ENCODE peak calls at places on chromosome 3, in eight cellular contexts. Z is GM23338, Q is MM.1S, J is PC-3, C is OCI-LY7, L is GM23248, H is neural progenitor cell, E is HCT116. U is an unnamed sample.

GRCh38 chr3:141454906-141455602 is 31.8 kb upstream of the RASA2 start:
- DNase-seq in H (peak), C (peak), Z (peak), E (peak), L (peak), Q (peak), J (peak), U (peak)

GRCh38 chr3:123348471-123349200 is 100.3 kb downstream of the ADCY5 start:
- DNase-seq in J (no peak), Z (no peak), H (no peak), E (no peak), L (no peak), Q (no peak), C (no peak), U (no peak)

GRCh38 chr3:39101022-39101689 is 6.3 kb downstream of the GORASP1 start:
- DNase-seq in E (no peak), Q (peak), C (peak), H (peak), L (peak), J (peak), Z (peak), U (peak)

GRCh38 chr3:114035146-114035545 is 21.2 kb downstream of the CCDC191 start:
- DNase-seq in J (peak), E (no peak), H (no peak), L (peak), C (no peak), Z (no peak), Q (no peak), U (no peak)

GRCh38 chr3:139286825-139287224 is 57.0 kb upstream of the MRPS22 start:
- DNase-seq in L (no peak), J (no peak), C (no peak), H (no peak), Q (no peak), Z (no peak), E (no peak), U (no peak)

GRCh38 chr3:72423643-72424042 is 424.6 kb downstream of the SHQ1 start:
- DNase-seq in L (no peak), C (no peak), E (no peak), H (no peak), J (no peak), Q (no peak), Z (no peak), U (no peak)

GRCh38 chr3:112604536-112604935 is 36.4 kb downstream of the CCDC80 start:
- DNase-seq in L (peak), C (no peak), J (peak), Q (peak), H (no peak), Z (no peak), E (no peak), U (no peak)

GRCh38 chr3:77038928-77039605 is 832 bp upstream of the ROBO2 start:
- DNase-seq in C (no peak), Q (no peak), J (no peak), L (peak), Z (peak), E (no peak), H (peak), U (peak)

GRCh38 chr3:31946484-31947081 is 34.5 kb downstream of the OSBPL10 start:
- DNase-seq in E (no peak), Q (no peak), H (no peak), J (peak), C (peak), L (no peak), Z (peak), U (no peak)

GRCh38 chr3:42730294-42730693 is 27.7 kb upstream of the HHATL start:
- DNase-seq in J (no peak), L (no peak), Q (no peak), E (no peak), Z (no peak), C (no peak), H (no peak), U (no peak)

GRCh38 chr3:69200384-69201068 is 78.1 kb upstream of the LMOD3 start:
- DNase-seq in Z (peak), Q (peak), C (no peak), E (no peak), L (no peak), H (peak), J (peak), U (peak)

GRCh38 chr3:58175429-58176184 is 35.2 kb downstream of the DNASE1L3 start:
- DNase-seq in J (no peak), H (peak), C (no peak), Z (peak), L (peak), Q (no peak), E (no peak), U (peak)

GRCh38 chr3:27279153-27279552 is 90.0 kb downstream of the NEK10 start:
- DNase-seq in C (no peak), Q (peak), J (peak), Z (peak), E (no peak), H (peak), L (peak), U (peak)

DNA sequence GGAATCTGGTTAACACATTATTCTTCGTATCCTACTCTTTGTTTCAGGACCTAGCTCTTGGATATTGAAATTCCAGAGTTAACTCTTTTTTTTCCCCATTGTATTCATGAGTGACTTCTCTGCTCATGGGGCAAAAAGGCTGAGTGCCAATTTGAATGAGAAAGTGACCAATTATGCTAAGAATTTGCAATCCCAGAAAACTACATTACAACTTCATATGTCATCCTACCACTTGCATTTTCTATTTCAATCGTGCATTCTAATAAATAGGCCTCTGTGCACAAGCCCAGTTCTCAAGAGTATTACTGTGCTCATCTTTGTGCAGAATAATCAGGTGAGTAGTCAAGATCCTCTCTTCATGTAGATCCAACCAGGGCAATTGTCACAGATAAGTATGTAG is 537.8 kb downstream of the OTOL1 start:
- DNase-seq in C (no peak), Q (no peak), Z (no peak), J (peak), E (no peak), L (peak), H (no peak), U (no peak)
- TF ChIP-seq EZH2phosphoT487 in C (no peak), Q (no peak), Z (no peak), J (no peak), E (no peak), L (no peak), H (no peak), U (no peak)

DNA sequence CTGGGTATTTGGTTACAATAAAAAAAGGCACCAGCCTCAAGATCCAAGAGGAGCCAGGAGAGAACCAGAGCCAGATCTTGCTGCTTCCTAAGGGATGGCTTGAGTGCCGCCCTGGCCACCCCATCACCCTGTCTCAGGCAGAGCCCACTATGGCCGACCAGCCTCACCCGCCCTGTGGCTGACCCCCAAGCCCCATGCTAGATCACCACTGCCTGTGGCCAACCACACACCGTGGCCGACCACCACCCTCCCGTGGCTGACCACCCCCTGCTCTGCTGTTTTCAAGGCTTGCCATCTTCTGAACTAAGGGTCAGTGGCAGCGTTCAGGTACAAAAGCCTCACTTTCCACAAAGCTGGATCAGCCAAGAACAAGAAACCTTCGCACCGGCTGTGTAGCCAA is 12.0 kb downstream of the CSPG5 start:
- DNase-seq in L (no peak), C (no peak), Z (no peak), H (no peak), E (no peak), Q (no peak), J (no peak), U (no peak)
- H3K4me3 ChIP-seq in L (no peak), C (no peak), Z (no peak), H (no peak), E (no peak), Q (no peak), J (no peak), U (no peak)

GRCh38 chr3:45544719-45545296 is 49.7 kb upstream of the LIMD1 start:
- DNase-seq in E (no peak), C (no peak), H (no peak), L (no peak), Z (no peak), Q (no peak), J (no peak), U (no peak)
- TF ChIP-seq EZH2phosphoT487 in E (no peak), C (no peak), H (no peak), L (no peak), Z (no peak), Q (no peak), J (no peak), U (no peak)

GRCh38 chr3:17741621-17742091 is 775 bp downstream of the TBC1D5 start:
- DNase-seq in C (no peak), J (no peak), Q (no peak), Z (no peak), L (no peak), H (no peak), E (no peak), U (no peak)

GRCh38 chr3:17742092-17742836 is at the start of gene TBC1D5:
- DNase-seq in Q (peak), L (peak), Z (peak), E (peak), J (peak), H (peak), C (peak), U (peak)

GRCh38 chr3:17742837-17743659 is 617 bp upstream of the TBC1D5 start:
- DNase-seq in L (no peak), J (no peak), Z (no peak), E (no peak), C (no peak), Q (no peak), H (no peak), U (no peak)

GRCh38 chr3:17738921-17739320 is 3.5 kb downstream of the TBC1D5 start:
- DNase-seq in J (no peak), E (no peak), C (no peak), L (no peak), Z (no peak), Q (no peak), H (no peak), U (no peak)

GRCh38 chr3:17740703-17741102 is 1.7 kb downstream of the TBC1D5 start:
- DNase-seq in Q (peak), J (peak), E (no peak), H (no peak), L (peak), C (peak), Z (no peak), U (peak)
- H3K4me3 ChIP-seq in Q (peak), J (peak), E (peak), H (peak), L (peak), C (peak), Z (peak), U (peak)

U was measured in hepatocyte.